ENCODE peak calls at places on chromosomes 12 and 14, in five cellular contexts. One of them, this sample, is unnamed.

GRCh38 chr12:95248604-95249355 is 31.2 kb downstream of the VEZT start:
- DNase-seq in A549: no peak
- DNase-seq in H9: no peak
- DNase-seq in RWPE2: no peak
- DNase-seq in kidney: no peak
- DNase-seq in this sample: no peak

GRCh38 chr14:91732859-91733477 is 1.1 kb upstream of the CATSPERB start:
- DNase-seq in A549: no peak
- DNase-seq in H9: no peak
- DNase-seq in RWPE2: no peak
- DNase-seq in kidney: no peak
- DNase-seq in this sample: no peak

GRCh38 chr12:133206390-133206789 is 25.1 kb downstream of the ZNF268 start:
- DNase-seq in A549: no peak
- DNase-seq in H9: no peak
- DNase-seq in RWPE2: no peak
- DNase-seq in kidney: no peak
- DNase-seq in this sample: no peak

GRCh38 chr14:92506230-92506629 is 7.4 kb upstream of the RIN3 start:
- DNase-seq in A549: no peak
- DNase-seq in H9: no peak
- DNase-seq in RWPE2: no peak
- DNase-seq in kidney: no peak
- DNase-seq in this sample: no peak

GRCh38 chr14:56216631-56217379 is 98.6 kb downstream of the PELI2 start:
- DNase-seq in A549: no peak
- DNase-seq in H9: no peak
- DNase-seq in RWPE2: no peak
- DNase-seq in kidney: peak; percentile 82
- DNase-seq in this sample: no peak

GRCh38 chr14:52043690-52044089 is 25.2 kb downstream of the NID2 start:
- DNase-seq in A549: peak; percentile 73
- DNase-seq in H9: peak; percentile 74
- DNase-seq in RWPE2: no peak
- DNase-seq in kidney: no peak
- DNase-seq in this sample: no peak

GRCh38 chr14:75849496-75849895 is 132.3 kb downstream of the TGFB3 start:
- DNase-seq in A549: no peak
- DNase-seq in H9: no peak
- DNase-seq in RWPE2: no peak
- DNase-seq in kidney: no peak
- DNase-seq in this sample: no peak

GRCh38 chr12:2248901-2249381 is 196.2 kb downstream of the CACNA1C start:
- DNase-seq in A549: no peak
- DNase-seq in H9: no peak
- DNase-seq in RWPE2: no peak
- DNase-seq in kidney: no peak
- DNase-seq in this sample: no peak

GRCh38 chr12:74890237-74890599 is 319.4 kb downstream of the KCNC2 start:
- DNase-seq in A549: peak; percentile 49
- DNase-seq in H9: no peak
- DNase-seq in RWPE2: no peak
- DNase-seq in kidney: no peak
- DNase-seq in this sample: no peak

GRCh38 chr14:94395900-94396574 is 7.6 kb upstream of the SERPINA1 start:
- DNase-seq in A549: no peak
- DNase-seq in H9: no peak
- DNase-seq in RWPE2: no peak
- DNase-seq in kidney: no peak
- DNase-seq in this sample: peak; percentile 64

GRCh38 chr12:106681210-106681609 is 93.3 kb upstream of the RIC8B start:
- DNase-seq in A549: no peak
- DNase-seq in H9: no peak
- DNase-seq in RWPE2: no peak
- DNase-seq in kidney: no peak
- DNase-seq in this sample: no peak

GRCh38 chr12:113194971-113195391 is 9.5 kb downstream of the RITA1 start:
- DNase-seq in A549: no peak
- DNase-seq in H9: no peak
- DNase-seq in RWPE2: no peak
- DNase-seq in kidney: peak; percentile 77
- DNase-seq in this sample: no peak

GRCh38 chr14:39946796-39947195 is 514.6 kb upstream of the FBXO33 start:
- DNase-seq in A549: no peak
- DNase-seq in H9: no peak
- DNase-seq in RWPE2: no peak
- DNase-seq in kidney: no peak
- DNase-seq in this sample: no peak

GRCh38 chr14:103718572-103718971 is 3.0 kb downstream of the ZFYVE21 start:
- DNase-seq in A549: no peak
- DNase-seq in H9: no peak
- DNase-seq in RWPE2: no peak
- DNase-seq in kidney: no peak
- DNase-seq in this sample: no peak

GRCh38 chr12:113269257-113269943 is 48.1 kb downstream of the TPCN1 start:
- DNase-seq in A549: no peak
- DNase-seq in H9: no peak
- DNase-seq in RWPE2: no peak
- DNase-seq in kidney: no peak
- DNase-seq in this sample: no peak

GRCh38 chr14:32597771-32598170 is 268.7 kb downstream of the AKAP6 start:
- DNase-seq in A549: no peak
- DNase-seq in H9: no peak
- DNase-seq in RWPE2: no peak
- DNase-seq in kidney: no peak
- DNase-seq in this sample: no peak

DNA sequence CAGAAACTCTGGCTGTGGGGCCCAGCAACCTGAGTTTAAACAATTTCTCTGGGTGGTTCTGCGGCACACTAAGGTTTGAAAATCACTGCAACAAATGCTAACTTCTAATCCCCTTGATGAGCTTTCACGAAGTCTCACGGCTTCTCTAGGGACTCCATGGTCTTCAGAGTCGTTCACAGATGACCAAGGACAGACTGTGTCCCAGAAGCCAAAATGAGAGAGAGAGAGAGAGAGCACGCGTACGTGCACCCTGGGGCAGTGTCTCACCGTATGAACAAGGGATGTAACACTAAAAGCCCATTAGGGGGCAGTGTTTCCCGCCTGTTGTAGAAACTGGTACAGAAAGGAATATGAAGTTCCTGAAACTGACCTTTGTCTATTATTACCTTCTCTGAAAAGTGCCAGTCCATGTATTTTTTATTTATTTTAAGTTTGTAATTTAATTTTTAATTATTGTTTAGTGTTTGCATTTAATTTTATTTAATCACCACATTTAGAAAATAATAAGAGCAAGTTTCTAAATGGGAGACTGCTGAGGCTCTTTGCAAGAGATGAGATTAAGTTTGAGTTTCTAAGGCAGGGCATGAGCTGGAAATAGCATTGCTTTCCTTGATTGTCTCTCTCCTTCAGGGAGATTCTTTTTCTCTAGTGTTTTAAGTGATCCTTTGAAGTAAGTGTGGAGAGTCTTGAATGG is 3.4 kb downstream of the APOLD1 start:
- DNase-seq in A549: peak; percentile 57
- DNase-seq in H9: peak; percentile 68
- DNase-seq in RWPE2: no peak
- DNase-seq in kidney: no peak
- DNase-seq in this sample: no peak
- H3K27ac ChIP-seq in A549: peak overlapping the region; percentile 94
- H3K27ac ChIP-seq in H9: no peak overlapping the region
- H3K27ac ChIP-seq in RWPE2: no peak overlapping the region
- H3K27ac ChIP-seq in kidney: peak overlapping the region; percentile 24
- H3K27ac ChIP-seq in this sample: peak overlapping the region; percentile 94

GRCh38 chr12:122873540-122873939 is 22.4 kb downstream of the VPS37B start:
- DNase-seq in A549: no peak
- DNase-seq in H9: no peak
- DNase-seq in RWPE2: peak; percentile 26
- DNase-seq in kidney: peak; percentile 19
- DNase-seq in this sample: peak; percentile 41

GRCh38 chr12:122870867-122871664 is 24.9 kb downstream of the VPS37B start:
- DNase-seq in A549: no peak
- DNase-seq in H9: no peak
- DNase-seq in RWPE2: no peak
- DNase-seq in kidney: peak; percentile 58
- DNase-seq in this sample: peak; percentile 75

GRCh38 chr12:122870163-122870842 is 25.6 kb downstream of the VPS37B start:
- DNase-seq in A549: no peak
- DNase-seq in H9: no peak
- DNase-seq in RWPE2: no peak
- DNase-seq in kidney: peak; percentile 59
- DNase-seq in this sample: peak; percentile 52

GRCh38 chr12:122872815-122873361 is 23.0 kb downstream of the VPS37B start:
- DNase-seq in A549: no peak
- DNase-seq in H9: no peak
- DNase-seq in RWPE2: peak; percentile 22
- DNase-seq in kidney: peak; percentile 32
- DNase-seq in this sample: peak; percentile 66

DNA sequence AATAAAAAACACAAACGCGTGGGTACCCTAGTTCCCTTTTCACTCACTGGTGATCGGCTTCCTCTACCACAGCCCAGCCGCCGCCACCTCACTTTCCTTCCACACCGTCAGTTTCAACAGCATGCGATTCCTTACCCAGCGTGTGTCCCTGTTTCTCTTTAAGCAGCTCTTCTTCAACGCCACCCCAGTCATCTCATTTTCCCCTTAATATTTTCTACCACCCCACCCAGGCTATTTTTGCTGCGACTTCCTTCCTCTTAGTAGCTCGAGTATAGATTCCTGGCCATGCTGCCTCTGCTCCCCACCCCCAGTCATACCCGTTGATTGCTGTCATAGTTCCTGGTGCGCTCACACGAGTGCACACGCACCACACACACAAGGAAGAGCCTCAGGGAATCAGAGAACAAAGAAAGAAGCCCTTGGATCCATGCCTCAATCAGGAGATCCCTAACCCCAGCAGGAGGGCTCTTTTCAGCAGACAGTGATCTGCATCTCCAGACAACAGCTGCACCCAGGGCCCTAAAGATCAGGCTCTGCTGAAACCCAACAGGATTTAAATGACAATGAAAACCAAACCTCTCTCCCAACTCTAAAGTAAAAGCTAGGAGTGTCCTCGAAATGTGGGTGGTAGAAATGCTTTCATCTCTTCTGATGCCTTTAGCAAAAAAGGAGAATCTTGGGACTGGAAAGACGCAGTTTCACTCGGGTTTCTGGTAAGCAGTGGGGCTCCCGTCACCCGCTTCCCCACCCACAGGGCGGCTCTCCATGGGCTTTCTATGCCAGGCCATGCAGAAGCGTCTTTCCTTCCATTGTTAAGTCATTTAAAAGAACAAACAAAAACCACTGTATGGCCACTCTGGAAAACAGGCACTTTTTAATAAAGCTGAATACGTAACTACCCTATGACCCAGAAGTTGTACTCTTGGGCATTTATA is 23.8 kb downstream of the VPS37B start:
- DNase-seq in A549: no peak
- DNase-seq in H9: peak; percentile 100
- DNase-seq in RWPE2: no peak
- DNase-seq in kidney: peak; percentile 86
- DNase-seq in this sample: peak; percentile 77
- H3K27ac ChIP-seq in A549: peak overlapping the region; percentile 33
- H3K27ac ChIP-seq in H9: no peak overlapping the region
- H3K27ac ChIP-seq in RWPE2: peak overlapping the region; percentile 80
- H3K27ac ChIP-seq in kidney: peak overlapping the region; percentile 81
- H3K27ac ChIP-seq in this sample: peak overlapping the region; percentile 67

GRCh38 chr12:6407206-6407954 is 23.4 kb downstream of the LTBR start:
- DNase-seq in A549: no peak
- DNase-seq in H9: no peak
- DNase-seq in RWPE2: no peak
- DNase-seq in kidney: no peak
- DNase-seq in this sample: no peak
- H3K27ac ChIP-seq in A549: no peak overlapping the region
- H3K27ac ChIP-seq in H9: no peak overlapping the region
- H3K27ac ChIP-seq in RWPE2: no peak overlapping the region
- H3K27ac ChIP-seq in kidney: no peak overlapping the region
- H3K27ac ChIP-seq in this sample: no peak overlapping the region

GRCh38 chr12:109126781-109127180 is 10.4 kb downstream of the ACACB start:
- DNase-seq in A549: no peak
- DNase-seq in H9: no peak
- DNase-seq in RWPE2: no peak
- DNase-seq in kidney: no peak
- DNase-seq in this sample: no peak
- H3K27ac ChIP-seq in A549: no peak overlapping the region
- H3K27ac ChIP-seq in H9: no peak overlapping the region
- H3K27ac ChIP-seq in RWPE2: no peak overlapping the region
- H3K27ac ChIP-seq in kidney: no peak overlapping the region
- H3K27ac ChIP-seq in this sample: no peak overlapping the region

GRCh38 chr12:120367252-120367923 is 1.6 kb downstream of the MSI1 start:
- DNase-seq in A549: no peak
- DNase-seq in H9: peak; percentile 77
- DNase-seq in RWPE2: no peak
- DNase-seq in kidney: no peak
- DNase-seq in this sample: no peak
- H3K27ac ChIP-seq in A549: no peak overlapping the region
- H3K27ac ChIP-seq in H9: no peak overlapping the region
- H3K27ac ChIP-seq in RWPE2: no peak overlapping the region
- H3K27ac ChIP-seq in kidney: no peak overlapping the region
- H3K27ac ChIP-seq in this sample: no peak overlapping the region

This sample was measured in coronary artery.